ENCODE peak calls at places on chromosomes 5 and 9, in five cellular contexts. A is GM10248, Q is heart right ventricle, R is NAMALWA, Y is A549. F is an unnamed sample.

GRCh38 chr5:163504091-163504931 is 1.1 kb upstream of the MAT2B start:
- DNase-seq in A (no peak), Q (peak), R (peak), Y (no peak), F (no peak)

GRCh38 chr5:10488144-10488543 is 46.5 kb downstream of the ROPN1L start:
- DNase-seq in A (no peak), Q (no peak), R (no peak), Y (no peak), F (no peak)

GRCh38 chr5:37665889-37666288 is 174.0 kb downstream of the GDNF start:
- DNase-seq in A (no peak), Q (peak), R (no peak), Y (no peak), F (no peak)

GRCh38 chr9:88781500-88782391 is 209.5 kb upstream of the S1PR3 start:
- DNase-seq in A (no peak), Q (peak), R (no peak), Y (no peak), F (no peak)

GRCh38 chr9:14006586-14007198 is 307.2 kb downstream of the NFIB start:
- DNase-seq in A (no peak), Q (no peak), R (no peak), Y (no peak), F (no peak)

GRCh38 chr5:850511-851006 is at the start of gene ZDHHC11:
- DNase-seq in A (no peak), Q (peak), R (no peak), Y (no peak), F (peak)

GRCh38 chr5:76401801-76402250 is 1.3 kb upstream of the IQGAP2 start:
- DNase-seq in A (peak), Q (no peak), R (peak), Y (no peak), F (no peak)

GRCh38 chr9:124381073-124381945 is 33.9 kb downstream of the PSMB7 start:
- DNase-seq in A (no peak), Q (no peak), R (no peak), Y (no peak), F (no peak)

GRCh38 chr5:147648597-147648996 is 133.9 kb downstream of the JAKMIP2 start:
- DNase-seq in A (no peak), Q (no peak), R (no peak), Y (no peak), F (no peak)

GRCh38 chr5:75335952-75336624 is 932 bp upstream of the HMGCR start:
- DNase-seq in A (peak), Q (peak), R (peak), Y (peak), F (no peak)